ENCODE peak calls at places on chromosome 2, in four cellular contexts. D, S, B and K are unnamed samples.

GRCh38 chr2:173841110-173841509 is 124.1 kb downstream of the SP3 start:
- DNase-seq in D (no peak), S (no peak), B (no peak), K (no peak)

GRCh38 chr2:231717281-231718180 is 9.2 kb downstream of the PTMA start:
- DNase-seq in D (no peak), S (peak; percentile 38), B (peak; percentile 57), K (peak; percentile 48)

GRCh38 chr2:21251216-21251971 is 127.6 kb downstream of the TDRD15 start:
- DNase-seq in D (no peak), S (no peak), B (no peak), K (no peak)

GRCh38 chr2:17056236-17056635 is 390.6 kb upstream of the CYRIA start:
- DNase-seq in D (no peak), S (no peak), B (no peak), K (no peak)

GRCh38 chr2:43127941-43128561 is 98.4 kb downstream of the ZFP36L2 start:
- DNase-seq in D (no peak), S (no peak), B (no peak), K (no peak)

GRCh38 chr2:240881913-240882312 is 13.3 kb downstream of the AGXT start:
- DNase-seq in D (no peak), S (no peak), B (no peak), K (no peak)

GRCh38 chr2:56681659-56682396 is 498.0 kb downstream of the CCDC85A start:
- DNase-seq in D (no peak), S (no peak), B (peak; percentile 65), K (peak; percentile 72)

GRCh38 chr2:151849413-151850010 is 21.3 kb upstream of the ARL5A start:
- DNase-seq in D (no peak), S (no peak), B (no peak), K (no peak)

GRCh38 chr2:145141981-145142380 is 622.1 kb upstream of the ZEB2 start:
- DNase-seq in D (no peak), S (no peak), B (no peak), K (no peak)

GRCh38 chr2:49306925-49307324 is 152.6 kb upstream of the FSHR start:
- DNase-seq in D (no peak), S (no peak), B (no peak), K (no peak)

GRCh38 chr2:136238214-136238551 is 120.2 kb upstream of the CXCR4 start:
- DNase-seq in D (no peak), S (no peak), B (no peak), K (no peak)

GRCh38 chr2:7429733-7430132 is 512.5 kb downstream of the RNF144A start:
- DNase-seq in D (no peak), S (no peak), B (no peak), K (no peak)

GRCh38 chr2:69549421-69549820 is 94.1 kb downstream of the AAK1 start:
- DNase-seq in D (peak; percentile 31), S (no peak), B (peak; percentile 75), K (peak; percentile 88)

GRCh38 chr2:41896186-41896846 is 151.5 kb upstream of the PKDCC start:
- DNase-seq in D (no peak), S (no peak), B (no peak), K (no peak)

GRCh38 chr2:99984781-99985525 is 157.4 kb downstream of the AFF3 start:
- DNase-seq in D (no peak), S (no peak), B (peak; percentile 31), K (peak; percentile 74)

GRCh38 chr2:98175811-98176210 is 88.8 kb downstream of the VWA3B start:
- DNase-seq in D (no peak), S (no peak), B (no peak), K (peak; percentile 1)

GRCh38 chr2:239898292-239898925 is 126.7 kb downstream of the NDUFA10 start:
- DNase-seq in D (no peak), S (no peak), B (no peak), K (no peak)

GRCh38 chr2:124178719-124179118 is 153.6 kb downstream of the CNTNAP5 start:
- DNase-seq in D (no peak), S (no peak), B (no peak), K (no peak)

GRCh38 chr2:9229470-9229820 is 22.8 kb downstream of the ASAP2 start:
- DNase-seq in D (no peak), S (no peak), B (no peak), K (no peak)

GRCh38 chr2:17976871-17977746 is 98.6 kb downstream of the KCNS3 start:
- DNase-seq in D (peak; percentile 28), S (no peak), B (peak; percentile 97), K (peak; percentile 99)

GRCh38 chr2:151644580-151644979 is 89.7 kb downstream of the NEB start:
- DNase-seq in D (no peak), S (no peak), B (no peak), K (no peak)

GRCh38 chr2:225894240-225894980 is 494.9 kb downstream of the NYAP2 start:
- DNase-seq in D (peak; percentile 8), S (no peak), B (peak; percentile 81), K (peak; percentile 83)

GRCh38 chr2:122433123-122433754 is 677.8 kb downstream of the TSN start:
- DNase-seq in D (no peak), S (no peak), B (no peak), K (no peak)

GRCh38 chr2:43950383-43951008 is 45.3 kb downstream of the LRPPRC start:
- DNase-seq in D (peak; percentile 15), S (no peak), B (peak; percentile 38), K (peak; percentile 46)

GRCh38 chr2:3595409-3595808 is 497 bp downstream of the COLEC11 start:
- DNase-seq in D (no peak), S (no peak), B (no peak), K (no peak)

GRCh38 chr2:120875431-120875830 is 139.8 kb downstream of the GLI2 start:
- DNase-seq in D (no peak), S (no peak), B (no peak), K (no peak)

GRCh38 chr2:159546039-159546438 is 70.3 kb downstream of the BAZ2B start:
- DNase-seq in D (no peak), S (no peak), B (no peak), K (no peak)

GRCh38 chr2:67771380-67771779 is 291.4 kb downstream of the C1D start:
- DNase-seq in D (no peak), S (no peak), B (no peak), K (no peak)

GRCh38 chr2:189159717-189160116 is 19.8 kb downstream of the COL5A2 start:
- DNase-seq in D (no peak), S (no peak), B (no peak), K (no peak)

GRCh38 chr2:19902272-19902730 is 518 bp upstream of the TTC32 start:
- DNase-seq in D (no peak), S (no peak), B (no peak), K (no peak)

GRCh38 chr2:48940606-48941005 is 185.1 kb upstream of the LHCGR start:
- DNase-seq in D (no peak), S (no peak), B (no peak), K (no peak)

GRCh38 chr2:226720948-226721347 is 78.7 kb downstream of the IRS1 start:
- DNase-seq in D (no peak), S (no peak), B (no peak), K (no peak)

GRCh38 chr2:229408356-229408755 is 137.3 kb upstream of the PID1 start:
- DNase-seq in D (peak; percentile 77), S (no peak), B (peak; percentile 95), K (peak; percentile 93)

GRCh38 chr2:136021406-136021805 is 36.0 kb upstream of the DARS1 start:
- DNase-seq in D (no peak), S (no peak), B (no peak), K (no peak)

GRCh38 chr2:8169443-8169842 is 512.4 kb upstream of the ID2 start:
- DNase-seq in D (no peak), S (no peak), B (peak; percentile 88), K (peak; percentile 96)

GRCh38 chr2:240528406-240529040 is 29.3 kb downstream of the ANKMY1 start:
- DNase-seq in D (no peak), S (no peak), B (no peak), K (no peak)

GRCh38 chr2:120219291-120219690 is 3.9 kb downstream of the TMEM185B start:
- DNase-seq in D (no peak), S (no peak), B (no peak), K (no peak)

GRCh38 chr2:71599646-71600236 is 146.4 kb downstream of the DYSF start:
- DNase-seq in D (no peak), S (no peak), B (no peak), K (no peak)